ENCODE peak calls at places on chromosomes 2 and 18, in four cellular contexts. R is M059J, J is psoas muscle, Y is NB4. G is an unnamed sample.

GRCh38 chr2:144426981-144427479 is 92.9 kb downstream of the ZEB2 start:
- DNase-seq in R (peak; percentile 90), J (no peak), Y (no peak), G (peak; percentile 93)

GRCh38 chr18:33576999-33577687 is 876 bp upstream of the ASXL3 start:
- DNase-seq in R (no peak), J (no peak), Y (no peak), G (no peak)

GRCh38 chr18:74454279-74454741 is 2.8 kb downstream of the DIPK1C start:
- DNase-seq in R (no peak), J (no peak), Y (no peak), G (no peak)

GRCh38 chr2:236608308-236608564 is 38.6 kb downstream of the ACKR3 start:
- DNase-seq in R (peak; percentile 19), J (no peak), Y (no peak), G (no peak)

GRCh38 chr2:74488643-74489481 is 6.0 kb downstream of the TTC31 start:
- DNase-seq in R (no peak), J (no peak), Y (no peak), G (no peak)

GRCh38 chr2:241812730-241813079 is 3.7 kb downstream of the NEU4 start:
- DNase-seq in R (no peak), J (peak; percentile 14), Y (peak; percentile 15), G (no peak)

GRCh38 chr2:239878686-239879085 is 146.5 kb downstream of the NDUFA10 start:
- DNase-seq in R (no peak), J (no peak), Y (no peak), G (no peak)

GRCh38 chr2:84494070-84494469 is 22.2 kb upstream of the DNAH6 start:
- DNase-seq in R (peak; percentile 60), J (no peak), Y (no peak), G (peak; percentile 56)

GRCh38 chr2:113848758-113849460 is 41.0 kb upstream of the ACTR3 start:
- DNase-seq in R (peak; percentile 63), J (no peak), Y (no peak), G (peak; percentile 21)

GRCh38 chr2:53498210-53498609 is 269.4 kb upstream of the CHAC2 start:
- DNase-seq in R (no peak), J (no peak), Y (no peak), G (no peak)

GRCh38 chr18:49668583-49669290 is 106.9 kb downstream of the LIPG start:
- DNase-seq in R (no peak), J (no peak), Y (no peak), G (no peak)

GRCh38 chr2:233083782-233084181 is 23.6 kb downstream of the INPP5D start:
- DNase-seq in R (no peak), J (no peak), Y (no peak), G (no peak)

GRCh38 chr2:195094330-195094729 is 562.7 kb upstream of the SLC39A10 start:
- DNase-seq in R (peak; percentile 37), J (no peak), Y (no peak), G (peak; percentile 66)

GRCh38 chr18:12744103-12744502 is 41.3 kb downstream of the PSMG2 start:
- DNase-seq in R (peak; percentile 71), J (no peak), Y (peak; percentile 64), G (peak; percentile 77)

GRCh38 chr2:51581636-51582267 is 549.8 kb upstream of the NRXN1 start:
- DNase-seq in R (no peak), J (no peak), Y (no peak), G (peak; percentile 7)

GRCh38 chr2:232375164-232375563 is 3.4 kb upstream of the ALPP start:
- DNase-seq in R (no peak), J (no peak), Y (no peak), G (no peak)

GRCh38 chr2:198106621-198107020 is 302.2 kb downstream of the PLCL1 start:
- DNase-seq in R (no peak), J (no peak), Y (peak; percentile 95), G (no peak)

GRCh38 chr2:121648206-121648605 is 1.1 kb downstream of the CLASP1 start:
- DNase-seq in R (peak; percentile 33), J (no peak), Y (peak; percentile 39), G (peak; percentile 29)

GRCh38 chr18:63765837-63766236 is 9.4 kb upstream of the SERPINB7 start:
- DNase-seq in R (no peak), J (no peak), Y (no peak), G (no peak)

GRCh38 chr2:10222-10875 is 36.0 kb downstream of the FAM110C start:
- DNase-seq in R (no peak), J (peak; percentile 18), Y (peak; percentile 32), G (no peak)

GRCh38 chr2:60070166-60070565 is 483.3 kb downstream of the BCL11A start:
- DNase-seq in R (no peak), J (no peak), Y (no peak), G (no peak)

GRCh38 chr18:46706968-46707367 is 49.9 kb downstream of the ST8SIA5 start:
- DNase-seq in R (peak; percentile 92), J (no peak), Y (no peak), G (no peak)

GRCh38 chr2:118832791-118833715 is 14.4 kb downstream of the EN1 start:
- DNase-seq in R (no peak), J (no peak), Y (no peak), G (no peak)

GRCh38 chr18:67733094-67733493 is 216.6 kb upstream of the DSEL start:
- DNase-seq in R (peak; percentile 68), J (no peak), Y (no peak), G (no peak)

GRCh38 chr2:39175391-39175790 is 54.5 kb upstream of the SOS1 start:
- DNase-seq in R (no peak), J (no peak), Y (no peak), G (no peak)

GRCh38 chr18:40864846-40865245 is 1090.2 kb upstream of the PIK3C3 start:
- DNase-seq in R (no peak), J (no peak), Y (no peak), G (no peak)

G was measured in A172.